ENCODE peak calls at places on chromosomes 3 and 15, in four cellular contexts. One of them, this sample, is unnamed.

GRCh38 chr15:81722982-81723381 is 322.8 kb downstream of the MEX3B start:
- DNase-seq in NCI-H1436: no peak
- DNase-seq in endothelial cell: no peak
- DNase-seq in Daoy: no peak
- DNase-seq in this sample: no peak

GRCh38 chr3:27903447-27903846 is 181.3 kb upstream of the EOMES start:
- DNase-seq in NCI-H1436: no peak
- DNase-seq in endothelial cell: no peak
- DNase-seq in Daoy: no peak
- DNase-seq in this sample: no peak

GRCh38 chr3:58271901-58272501 is 34.0 kb upstream of the RPP14 start:
- DNase-seq in NCI-H1436: no peak
- DNase-seq in endothelial cell: no peak
- DNase-seq in Daoy: peak; percentile 65
- DNase-seq in this sample: no peak

GRCh38 chr3:150180349-150180748 is 209.7 kb upstream of the PFN2 start:
- DNase-seq in NCI-H1436: no peak
- DNase-seq in endothelial cell: no peak
- DNase-seq in Daoy: no peak
- DNase-seq in this sample: no peak

GRCh38 chr3:34268032-34268760 is 469.8 kb downstream of the PDCD6IP start:
- DNase-seq in NCI-H1436: no peak
- DNase-seq in endothelial cell: no peak
- DNase-seq in Daoy: no peak
- DNase-seq in this sample: no peak

GRCh38 chr3:128278761-128279593 is 125.7 kb downstream of the EEFSEC start:
- DNase-seq in NCI-H1436: no peak
- DNase-seq in endothelial cell: peak; percentile 22
- DNase-seq in Daoy: peak; percentile 93
- DNase-seq in this sample: peak; percentile 72

GRCh38 chr3:68874551-68875348 is 57.6 kb downstream of the TAFA4 start:
- DNase-seq in NCI-H1436: no peak
- DNase-seq in endothelial cell: no peak
- DNase-seq in Daoy: no peak
- DNase-seq in this sample: no peak

GRCh38 chr15:57503051-57503702 is 88.5 kb upstream of the MYZAP start:
- DNase-seq in NCI-H1436: no peak
- DNase-seq in endothelial cell: peak; percentile 37
- DNase-seq in Daoy: no peak
- DNase-seq in this sample: no peak

GRCh38 chr15:31437686-31438085 is 111.1 kb downstream of the KLF13 start:
- DNase-seq in NCI-H1436: no peak
- DNase-seq in endothelial cell: no peak
- DNase-seq in Daoy: no peak
- DNase-seq in this sample: no peak

GRCh38 chr3:48492461-48493202 is 11.3 kb downstream of the SHISA5 start:
- DNase-seq in NCI-H1436: no peak
- DNase-seq in endothelial cell: no peak
- DNase-seq in Daoy: no peak
- DNase-seq in this sample: no peak

GRCh38 chr3:192795021-192795420 is 67.7 kb upstream of the FGF12 start:
- DNase-seq in NCI-H1436: no peak
- DNase-seq in endothelial cell: no peak
- DNase-seq in Daoy: no peak
- DNase-seq in this sample: no peak

GRCh38 chr15:50232791-50233190 is 32.7 kb downstream of the HDC start:
- DNase-seq in NCI-H1436: no peak
- DNase-seq in endothelial cell: no peak
- DNase-seq in Daoy: no peak
- DNase-seq in this sample: no peak

This sample was measured in cardiac septum.